ENCODE peak calls at places on chromosomes 4 and X, in six cellular contexts. M, R, P, Y, Q and B are unnamed samples.

GRCh38 chrX:46770006-46770816 is 11.3 kb upstream of the SLC9A7 start:
- DNase-seq in M (no peak), R (no peak), P (no peak), Y (no peak), Q (no peak), B (no peak)

GRCh38 chrX:13816899-13817298 is at the start of gene GPM6B:
- DNase-seq in M (no peak), R (no peak), P (no peak), Y (no peak), Q (no peak), B (no peak)

GRCh38 chr4:38174811-38175210 is 214.6 kb downstream of the PTTG2 start:
- DNase-seq in M (no peak), R (no peak), P (no peak), Y (no peak), Q (no peak), B (no peak)

GRCh38 chrX:110162867-110163266 is 155.0 kb downstream of the AMMECR1 start:
- DNase-seq in M (no peak), R (no peak), P (no peak), Y (no peak), Q (no peak), B (no peak)

GRCh38 chr4:113502476-113502875 is 259.1 kb downstream of the CAMK2D start:
- DNase-seq in M (no peak), R (no peak), P (no peak), Y (no peak), Q (no peak), B (no peak)

GRCh38 chrX:2863646-2864045 is 34.9 kb downstream of the GYG2 start:
- DNase-seq in M (no peak), R (no peak), P (no peak), Y (no peak), Q (no peak), B (no peak)

GRCh38 chrX:55490121-55490520 is 473 bp upstream of the USP51 start:
- DNase-seq in M (no peak), R (no peak), P (no peak), Y (no peak), Q (no peak), B (no peak)

GRCh38 chrX:65644621-65645287 is 22.7 kb upstream of the MSN start:
- DNase-seq in M (no peak), R (no peak), P (no peak), Y (peak), Q (no peak), B (no peak)

GRCh38 chr4:133149932-133150642 is 993 bp downstream of the PCDH10 start:
- DNase-seq in M (no peak), R (no peak), P (no peak), Y (no peak), Q (no peak), B (no peak)

GRCh38 chr4:175927121-175927520 is 115.1 kb upstream of the GPM6A start:
- DNase-seq in M (no peak), R (no peak), P (no peak), Y (no peak), Q (no peak), B (no peak)

GRCh38 chrX:118698516-118699247 is 28.7 kb upstream of the IL13RA1 start:
- DNase-seq in M (no peak), R (peak), P (no peak), Y (no peak), Q (no peak), B (no peak)

GRCh38 chr4:10050171-10051120 is 29.1 kb upstream of the SLC2A9 start:
- DNase-seq in M (no peak), R (no peak), P (no peak), Y (no peak), Q (no peak), B (no peak)

GRCh38 chr4:84451546-84451945 is 47.5 kb downstream of the NKX6-1 start:
- DNase-seq in M (no peak), R (peak), P (no peak), Y (no peak), Q (no peak), B (no peak)

GRCh38 chr4:11489449-11490083 is 60.9 kb upstream of the HS3ST1 start:
- DNase-seq in M (no peak), R (no peak), P (no peak), Y (no peak), Q (no peak), B (no peak)

GRCh38 chr4:130395871-130396270 is 1299.9 kb downstream of the C4orf33 start:
- DNase-seq in M (no peak), R (no peak), P (no peak), Y (no peak), Q (no peak), B (no peak)

GRCh38 chr4:128823025-128823661 is 13.6 kb downstream of the JADE1 start:
- DNase-seq in M (no peak), R (no peak), P (no peak), Y (no peak), Q (no peak), B (no peak)

GRCh38 chr4:44861756-44862155 is 135.4 kb upstream of the GNPDA2 start:
- DNase-seq in M (no peak), R (no peak), P (no peak), Y (no peak), Q (no peak), B (no peak)

GRCh38 chr4:166675411-166675810 is 558.9 kb downstream of the SPOCK3 start:
- DNase-seq in M (no peak), R (no peak), P (no peak), Y (no peak), Q (no peak), B (no peak)

GRCh38 chrX:85309717-85310116 is 65.9 kb downstream of the ZNF711 start:
- DNase-seq in M (no peak), R (peak), P (no peak), Y (no peak), Q (no peak), B (no peak)

GRCh38 chr4:10272511-10272910 is 155.9 kb upstream of the WDR1 start:
- DNase-seq in M (no peak), R (no peak), P (no peak), Y (no peak), Q (no peak), B (no peak)

GRCh38 chrX:41666251-41666650 is 22.5 kb upstream of the GPR34 start:
- DNase-seq in M (no peak), R (no peak), P (no peak), Y (no peak), Q (no peak), B (no peak)

GRCh38 chr4:113996599-113997177 is 17.2 kb upstream of the ARSJ start:
- DNase-seq in M (no peak), R (no peak), P (no peak), Y (no peak), Q (no peak), B (no peak)

GRCh38 chr4:53734584-53735363 is 143.5 kb upstream of the LNX1 start:
- DNase-seq in M (no peak), R (no peak), P (no peak), Y (no peak), Q (no peak), B (no peak)

GRCh38 chr4:13248621-13249298 is 235.4 kb downstream of the RAB28 start:
- DNase-seq in M (no peak), R (no peak), P (no peak), Y (no peak), Q (no peak), B (no peak)

GRCh38 chrX:127037179-127037578 is 217.7 kb downstream of the PRR32 start:
- DNase-seq in M (no peak), R (no peak), P (no peak), Y (no peak), Q (no peak), B (no peak)

GRCh38 chr4:7134737-7135388 is 57.5 kb upstream of the SORCS2 start:
- DNase-seq in M (no peak), R (no peak), P (no peak), Y (no peak), Q (no peak), B (no peak)

GRCh38 chr4:145566086-145566708 is 53.0 kb upstream of the MMAA start:
- DNase-seq in M (no peak), R (no peak), P (no peak), Y (no peak), Q (no peak), B (no peak)

GRCh38 chr4:42454755-42455154 is 57.5 kb downstream of the SHISA3 start:
- DNase-seq in M (no peak), R (no peak), P (no peak), Y (no peak), Q (no peak), B (no peak)

GRCh38 chrX:24350217-24350616 is 10.2 kb upstream of the SUPT20HL1 start:
- DNase-seq in M (no peak), R (no peak), P (no peak), Y (no peak), Q (no peak), B (no peak)

GRCh38 chr4:153639556-153640475 is 44.3 kb upstream of the TLR2 start:
- DNase-seq in M (no peak), R (no peak), P (no peak), Y (no peak), Q (no peak), B (no peak)

GRCh38 chr4:113733685-113734084 is 27.9 kb downstream of the CAMK2D start:
- DNase-seq in M (no peak), R (no peak), P (no peak), Y (no peak), Q (no peak), B (no peak)

GRCh38 chr4:31086771-31087330 is 366.7 kb downstream of the PCDH7 start:
- DNase-seq in M (no peak), R (no peak), P (no peak), Y (no peak), Q (no peak), B (no peak)

GRCh38 chrX:86946569-86946968 is 571.0 kb upstream of the KLHL4 start:
- DNase-seq in M (peak), R (peak), P (no peak), Y (no peak), Q (no peak), B (no peak)